ENCODE peak calls at places on chromosomes 2 and 18, in ten cellular contexts. One of them, this sample, is unnamed.

GRCh38 chr2:143505542-143505941 is 376.3 kb downstream of the ARHGAP15 start:
- DNase-seq in sigmoid colon: no peak
- DNase-seq in ovary: no peak
- DNase-seq in endothelial cell of umbilical vein: no peak
- DNase-seq in breast epithelium: no peak
- DNase-seq in IMR-90: peak
- DNase-seq in tibial nerve: no peak
- DNase-seq in NB4: no peak
- DNase-seq in A549: no peak
- DNase-seq in lower leg skin: no peak
- DNase-seq in this sample: no peak

GRCh38 chr2:43100883-43101662 is 125.3 kb downstream of the ZFP36L2 start:
- DNase-seq in IMR-90: peak
- DNase-seq in endothelial cell of umbilical vein: peak
- DNase-seq in ovary: peak
- DNase-seq in lower leg skin: no peak
- DNase-seq in NB4: no peak
- DNase-seq in sigmoid colon: peak
- DNase-seq in breast epithelium: peak
- DNase-seq in A549: no peak
- DNase-seq in tibial nerve: peak
- DNase-seq in this sample: no peak

GRCh38 chr2:162211747-162212146 is 31.5 kb downstream of the FAP start:
- DNase-seq in A549: no peak
- DNase-seq in IMR-90: no peak
- DNase-seq in endothelial cell of umbilical vein: no peak
- DNase-seq in lower leg skin: no peak
- DNase-seq in NB4: no peak
- DNase-seq in ovary: no peak
- DNase-seq in sigmoid colon: no peak
- DNase-seq in breast epithelium: no peak
- DNase-seq in tibial nerve: no peak
- DNase-seq in this sample: no peak

GRCh38 chr2:228648541-228648940 is 467.1 kb upstream of the SPHKAP start:
- DNase-seq in A549: no peak
- DNase-seq in tibial nerve: no peak
- DNase-seq in ovary: no peak
- DNase-seq in lower leg skin: no peak
- DNase-seq in endothelial cell of umbilical vein: no peak
- DNase-seq in NB4: no peak
- DNase-seq in breast epithelium: no peak
- DNase-seq in sigmoid colon: no peak
- DNase-seq in IMR-90: no peak
- DNase-seq in this sample: no peak

GRCh38 chr2:60819936-60820335 is 61.4 kb upstream of the REL start:
- DNase-seq in breast epithelium: no peak
- DNase-seq in ovary: no peak
- DNase-seq in tibial nerve: no peak
- DNase-seq in A549: no peak
- DNase-seq in IMR-90: no peak
- DNase-seq in endothelial cell of umbilical vein: no peak
- DNase-seq in sigmoid colon: no peak
- DNase-seq in lower leg skin: no peak
- DNase-seq in NB4: no peak
- DNase-seq in this sample: no peak

GRCh38 chr2:170101789-170102188 is 76.2 kb upstream of the MYO3B start:
- DNase-seq in breast epithelium: no peak
- DNase-seq in A549: no peak
- DNase-seq in sigmoid colon: no peak
- DNase-seq in endothelial cell of umbilical vein: peak
- DNase-seq in tibial nerve: no peak
- DNase-seq in ovary: no peak
- DNase-seq in IMR-90: no peak
- DNase-seq in lower leg skin: no peak
- DNase-seq in NB4: no peak
- DNase-seq in this sample: no peak

GRCh38 chr2:30230855-30231725 is at the start of gene LBH:
- DNase-seq in NB4: no peak
- DNase-seq in sigmoid colon: peak
- DNase-seq in ovary: peak
- DNase-seq in breast epithelium: peak
- DNase-seq in A549: peak
- DNase-seq in tibial nerve: peak
- DNase-seq in IMR-90: peak
- DNase-seq in endothelial cell of umbilical vein: peak
- DNase-seq in lower leg skin: peak
- DNase-seq in this sample: peak

GRCh38 chr2:114442545-114442944 is at the start of gene DPP10:
- DNase-seq in ovary: no peak
- DNase-seq in tibial nerve: no peak
- DNase-seq in breast epithelium: no peak
- DNase-seq in lower leg skin: no peak
- DNase-seq in NB4: peak
- DNase-seq in endothelial cell of umbilical vein: no peak
- DNase-seq in IMR-90: peak
- DNase-seq in A549: peak
- DNase-seq in sigmoid colon: no peak
- DNase-seq in this sample: no peak

GRCh38 chr2:201952212-201952611 is 81.4 kb upstream of the FZD7 start:
- DNase-seq in A549: no peak
- DNase-seq in lower leg skin: no peak
- DNase-seq in NB4: no peak
- DNase-seq in tibial nerve: no peak
- DNase-seq in IMR-90: no peak
- DNase-seq in ovary: no peak
- DNase-seq in endothelial cell of umbilical vein: no peak
- DNase-seq in sigmoid colon: peak
- DNase-seq in breast epithelium: no peak
- DNase-seq in this sample: no peak

GRCh38 chr2:174023591-174024523 is 58.7 kb upstream of the SP3 start:
- DNase-seq in breast epithelium: no peak
- DNase-seq in sigmoid colon: peak
- DNase-seq in NB4: peak
- DNase-seq in ovary: peak
- DNase-seq in endothelial cell of umbilical vein: no peak
- DNase-seq in tibial nerve: peak
- DNase-seq in A549: peak
- DNase-seq in lower leg skin: peak
- DNase-seq in IMR-90: peak
- DNase-seq in this sample: peak

GRCh38 chr2:148021059-148021985 is at the start of gene MBD5:
- DNase-seq in lower leg skin: peak
- DNase-seq in sigmoid colon: peak
- DNase-seq in tibial nerve: no peak
- DNase-seq in endothelial cell of umbilical vein: peak
- DNase-seq in A549: peak
- DNase-seq in ovary: no peak
- DNase-seq in IMR-90: peak
- DNase-seq in NB4: peak
- DNase-seq in breast epithelium: peak
- DNase-seq in this sample: no peak

GRCh38 chr18:77131100-77131651 is 1.4 kb downstream of the MBP start:
- DNase-seq in sigmoid colon: peak
- DNase-seq in A549: no peak
- DNase-seq in endothelial cell of umbilical vein: no peak
- DNase-seq in ovary: no peak
- DNase-seq in tibial nerve: no peak
- DNase-seq in NB4: peak
- DNase-seq in lower leg skin: no peak
- DNase-seq in breast epithelium: no peak
- DNase-seq in IMR-90: no peak
- DNase-seq in this sample: peak
- TF ChIP-seq POLR2A in sigmoid colon: no peak
- TF ChIP-seq POLR2A in A549: no peak
- TF ChIP-seq POLR2A in endothelial cell of umbilical vein: no peak
- TF ChIP-seq POLR2A in ovary: no peak
- TF ChIP-seq POLR2A in tibial nerve: no peak
- TF ChIP-seq POLR2A in NB4: peak
- TF ChIP-seq POLR2A in lower leg skin: no peak
- TF ChIP-seq POLR2A in breast epithelium: no peak
- TF ChIP-seq POLR2A in IMR-90: no peak
- TF ChIP-seq POLR2A in this sample: no peak

GRCh38 chr2:61853848-61854434 is at the start of gene FAM161A:
- DNase-seq in NB4: peak
- DNase-seq in lower leg skin: peak
- DNase-seq in IMR-90: peak
- DNase-seq in endothelial cell of umbilical vein: peak
- DNase-seq in tibial nerve: peak
- DNase-seq in sigmoid colon: peak
- DNase-seq in breast epithelium: peak
- DNase-seq in ovary: peak
- DNase-seq in A549: peak
- DNase-seq in this sample: peak
- TF ChIP-seq CTCF in NB4: no peak
- TF ChIP-seq CTCF in lower leg skin: no peak
- TF ChIP-seq CTCF in IMR-90: no peak
- TF ChIP-seq CTCF in endothelial cell of umbilical vein: no peak
- TF ChIP-seq CTCF in tibial nerve: no peak
- TF ChIP-seq CTCF in sigmoid colon: no peak
- TF ChIP-seq CTCF in breast epithelium: no peak
- TF ChIP-seq CTCF in ovary: no peak
- TF ChIP-seq CTCF in A549: no peak
- TF ChIP-seq CTCF in this sample: no peak

GRCh38 chr2:235640900-235641299 is 147.1 kb downstream of the AGAP1 start:
- DNase-seq in ovary: no peak
- DNase-seq in A549: no peak
- DNase-seq in lower leg skin: no peak
- DNase-seq in endothelial cell of umbilical vein: peak
- DNase-seq in breast epithelium: no peak
- DNase-seq in IMR-90: peak
- DNase-seq in NB4: no peak
- DNase-seq in tibial nerve: no peak
- DNase-seq in sigmoid colon: no peak
- DNase-seq in this sample: no peak

GRCh38 chr2:235639885-235640284 is 146.0 kb downstream of the AGAP1 start:
- DNase-seq in A549: no peak
- DNase-seq in NB4: no peak
- DNase-seq in lower leg skin: no peak
- DNase-seq in endothelial cell of umbilical vein: no peak
- DNase-seq in breast epithelium: no peak
- DNase-seq in tibial nerve: no peak
- DNase-seq in sigmoid colon: no peak
- DNase-seq in IMR-90: no peak
- DNase-seq in ovary: no peak
- DNase-seq in this sample: no peak

GRCh38 chr2:235637906-235638305 is 144.1 kb downstream of the AGAP1 start:
- DNase-seq in breast epithelium: no peak
- DNase-seq in tibial nerve: no peak
- DNase-seq in lower leg skin: no peak
- DNase-seq in NB4: no peak
- DNase-seq in sigmoid colon: no peak
- DNase-seq in ovary: no peak
- DNase-seq in IMR-90: no peak
- DNase-seq in A549: no peak
- DNase-seq in endothelial cell of umbilical vein: no peak
- DNase-seq in this sample: no peak

GRCh38 chr2:235638541-235639192 is 144.8 kb downstream of the AGAP1 start:
- DNase-seq in NB4: peak
- DNase-seq in lower leg skin: no peak
- DNase-seq in A549: no peak
- DNase-seq in endothelial cell of umbilical vein: no peak
- DNase-seq in IMR-90: no peak
- DNase-seq in sigmoid colon: no peak
- DNase-seq in ovary: no peak
- DNase-seq in breast epithelium: no peak
- DNase-seq in tibial nerve: no peak
- DNase-seq in this sample: no peak

GRCh38 chr2:235639387-235639786 is 145.5 kb downstream of the AGAP1 start:
- DNase-seq in endothelial cell of umbilical vein: no peak
- DNase-seq in ovary: peak
- DNase-seq in IMR-90: peak
- DNase-seq in lower leg skin: peak
- DNase-seq in breast epithelium: no peak
- DNase-seq in NB4: peak
- DNase-seq in A549: peak
- DNase-seq in tibial nerve: peak
- DNase-seq in sigmoid colon: peak
- DNase-seq in this sample: peak
- TF ChIP-seq POLR2A in endothelial cell of umbilical vein: no peak
- TF ChIP-seq POLR2A in ovary: peak
- TF ChIP-seq POLR2A in IMR-90: peak
- TF ChIP-seq POLR2A in lower leg skin: no peak
- TF ChIP-seq POLR2A in breast epithelium: no peak
- TF ChIP-seq POLR2A in NB4: no peak
- TF ChIP-seq POLR2A in A549: no peak
- TF ChIP-seq POLR2A in tibial nerve: peak
- TF ChIP-seq POLR2A in sigmoid colon: peak
- TF ChIP-seq POLR2A in this sample: peak

GRCh38 chr18:25445430-25445829 is 93.5 kb upstream of the ZNF521 start:
- DNase-seq in sigmoid colon: no peak
- DNase-seq in A549: no peak
- DNase-seq in breast epithelium: no peak
- DNase-seq in ovary: no peak
- DNase-seq in IMR-90: no peak
- DNase-seq in lower leg skin: no peak
- DNase-seq in tibial nerve: no peak
- DNase-seq in endothelial cell of umbilical vein: no peak
- DNase-seq in NB4: no peak
- DNase-seq in this sample: no peak

GRCh38 chr18:25449046-25449445 is 97.1 kb upstream of the ZNF521 start:
- DNase-seq in NB4: no peak
- DNase-seq in IMR-90: no peak
- DNase-seq in breast epithelium: no peak
- DNase-seq in ovary: no peak
- DNase-seq in lower leg skin: no peak
- DNase-seq in sigmoid colon: no peak
- DNase-seq in A549: no peak
- DNase-seq in endothelial cell of umbilical vein: no peak
- DNase-seq in tibial nerve: no peak
- DNase-seq in this sample: no peak

GRCh38 chr18:25451077-25451658 is 99.2 kb upstream of the ZNF521 start:
- DNase-seq in A549: no peak
- DNase-seq in IMR-90: no peak
- DNase-seq in tibial nerve: no peak
- DNase-seq in sigmoid colon: no peak
- DNase-seq in lower leg skin: no peak
- DNase-seq in ovary: no peak
- DNase-seq in NB4: no peak
- DNase-seq in endothelial cell of umbilical vein: no peak
- DNase-seq in breast epithelium: no peak
- DNase-seq in this sample: no peak

GRCh38 chr18:25446972-25447371 is 95.0 kb upstream of the ZNF521 start:
- DNase-seq in endothelial cell of umbilical vein: peak
- DNase-seq in tibial nerve: no peak
- DNase-seq in IMR-90: no peak
- DNase-seq in NB4: peak
- DNase-seq in sigmoid colon: no peak
- DNase-seq in A549: no peak
- DNase-seq in breast epithelium: no peak
- DNase-seq in lower leg skin: no peak
- DNase-seq in ovary: no peak
- DNase-seq in this sample: no peak
- TF ChIP-seq CTCF in endothelial cell of umbilical vein: no peak
- TF ChIP-seq CTCF in tibial nerve: no peak
- TF ChIP-seq CTCF in IMR-90: no peak
- TF ChIP-seq CTCF in NB4: no peak
- TF ChIP-seq CTCF in sigmoid colon: no peak
- TF ChIP-seq CTCF in A549: no peak
- TF ChIP-seq CTCF in breast epithelium: no peak
- TF ChIP-seq CTCF in lower leg skin: no peak
- TF ChIP-seq CTCF in ovary: no peak
- TF ChIP-seq CTCF in this sample: no peak

This sample was measured in gastrocnemius medialis.